ENCODE peak calls at places on chromosome X, in ten cellular contexts. H, E, Z, W, S, X, D, U, A and N are unnamed samples.

GRCh38 chrX:136765957-136766356 is 14.8 kb downstream of the ARHGEF6 start:
- DNase-seq in S (no peak), U (no peak), W (no peak), E (no peak), A (no peak), X (no peak), H (no peak), Z (no peak), D (no peak), N (no peak)

GRCh38 chrX:133676344-133677122 is 261.2 kb upstream of the GPC4 start:
- DNase-seq in E (no peak), Z (no peak), S (no peak), A (no peak), X (no peak), H (no peak), D (no peak), W (no peak), U (peak), N (no peak)

GRCh38 chrX:48945517-48946348 is 11.7 kb downstream of the OTUD5 start:
- DNase-seq in S (peak), W (no peak), U (peak), H (peak), D (peak), A (peak), Z (no peak), X (peak), E (no peak), N (no peak)

GRCh38 chrX:150643271-150643670 is 49.9 kb upstream of the MTMR1 start:
- DNase-seq in X (no peak), A (no peak), D (peak), S (no peak), U (no peak), H (peak), Z (no peak), W (no peak), E (no peak), N (no peak)

GRCh38 chrX:110699109-110699508 is 96.5 kb downstream of the CHRDL1 start:
- DNase-seq in H (peak), E (no peak), U (no peak), S (no peak), W (no peak), X (no peak), Z (no peak), D (peak), A (no peak), N (peak)

GRCh38 chrX:110346681-110347080 is 12.0 kb upstream of the RTL9 start:
- DNase-seq in Z (no peak), D (peak), W (no peak), S (no peak), A (no peak), H (no peak), E (no peak), X (peak), U (no peak), N (no peak)

GRCh38 chrX:51461053-51462050 is 35.0 kb downstream of the NUDT11 start:
- DNase-seq in S (peak), U (no peak), W (no peak), H (peak), D (peak), E (no peak), X (peak), A (no peak), Z (no peak), N (peak)

GRCh38 chrX:30488092-30488491 is 89.5 kb downstream of the TASL start:
- DNase-seq in S (peak), X (peak), A (no peak), H (peak), Z (no peak), W (no peak), E (no peak), D (peak), U (no peak), N (no peak)

GRCh38 chrX:151982217-151982616 is 7.7 kb upstream of the GABRE start:
- DNase-seq in S (no peak), E (no peak), Z (peak), X (no peak), H (peak), D (peak), A (no peak), W (no peak), U (no peak), N (no peak)

GRCh38 chrX:144275403-144275802 is 391.5 kb downstream of the UBE2NL start:
- DNase-seq in H (no peak), X (no peak), W (no peak), E (no peak), U (no peak), D (no peak), A (no peak), Z (no peak), S (no peak), N (no peak)

GRCh38 chrX:154470434-154470833 is 8.6 kb downstream of the LAGE3 start:
- DNase-seq in S (no peak), X (no peak), D (no peak), U (no peak), Z (no peak), W (no peak), A (no peak), E (peak), H (no peak), N (no peak)

GRCh38 chrX:102968216-102968615 is 31.1 kb downstream of the RAB40AL start:
- DNase-seq in S (no peak), E (no peak), U (no peak), Z (no peak), H (no peak), D (no peak), A (no peak), W (no peak), X (no peak), N (no peak)

GRCh38 chrX:128439159-128439558 is 387.0 kb upstream of the ACTRT1 start:
- DNase-seq in E (no peak), A (no peak), S (no peak), U (no peak), X (no peak), D (no peak), Z (no peak), W (no peak), H (no peak), N (no peak)

GRCh38 chrX:134460861-134461218 is 875 bp downstream of the HPRT1 start:
- DNase-seq in H (peak), X (no peak), A (no peak), S (peak), W (no peak), D (no peak), U (no peak), E (no peak), Z (no peak), N (no peak)